ENCODE peak calls at places on chromosomes 11 and 22, in eight cellular contexts. J is AG04449, P is GM13976, X is Calu3, B is GM20000, F is mucosa of descending colon, W is AG09309, Z is GM10248. T is an unnamed sample.

GRCh38 chr22:46568102-46568809 is 30.8 kb upstream of the CELSR1 start:
- DNase-seq in J (no peak), P (no peak), X (no peak), B (no peak), F (no peak), W (no peak), Z (no peak), T (no peak)

GRCh38 chr11:62556872-62557631 is 10.4 kb upstream of the AHNAK start:
- DNase-seq in J (no peak), P (no peak), X (no peak), B (no peak), F (peak; percentile 60), W (no peak), Z (peak; percentile 36), T (no peak)

GRCh38 chr22:45612451-45612901 is 59.2 kb upstream of the ATXN10 start:
- DNase-seq in J (peak; percentile 38), P (no peak), X (no peak), B (no peak), F (no peak), W (peak; percentile 55), Z (no peak), T (no peak)

GRCh38 chr11:11451501-11452005 is 98.5 kb upstream of the CSNK2A3 start:
- DNase-seq in J (no peak), P (peak; percentile 64), X (peak; percentile 77), B (peak; percentile 70), F (no peak), W (no peak), Z (peak; percentile 71), T (no peak)

GRCh38 chr11:6362868-6363678 is 27.2 kb upstream of the SMPD1 start:
- DNase-seq in J (peak; percentile 33), P (peak; percentile 77), X (peak; percentile 81), B (peak; percentile 74), F (peak; percentile 84), W (peak; percentile 43), Z (peak; percentile 78), T (peak; percentile 85)

GRCh38 chr22:28977481-28977971 is 84.1 kb downstream of the C22orf31 start:
- DNase-seq in J (no peak), P (no peak), X (peak; percentile 43), B (no peak), F (no peak), W (no peak), Z (no peak), T (no peak)

GRCh38 chr11:13717331-13717730 is 48.9 kb downstream of the FAR1 start:
- DNase-seq in J (peak; percentile 40), P (no peak), X (no peak), B (no peak), F (no peak), W (peak; percentile 55), Z (no peak), T (no peak)

GRCh38 chr11:102407901-102408300 is 44.7 kb downstream of the TMEM123 start:
- DNase-seq in J (no peak), P (no peak), X (no peak), B (no peak), F (no peak), W (no peak), Z (no peak), T (no peak)

GRCh38 chr11:100805509-100806199 is 118.6 kb downstream of the ARHGAP42 start:
- DNase-seq in J (no peak), P (no peak), X (no peak), B (no peak), F (no peak), W (peak; percentile 34), Z (no peak), T (no peak)

GRCh38 chr11:117126223-117126965 is 17.7 kb upstream of the PAFAH1B2 start:
- DNase-seq in J (no peak), P (no peak), X (no peak), B (no peak), F (no peak), W (no peak), Z (no peak), T (no peak)

GRCh38 chr11:119389611-119390254 is 8.2 kb upstream of the USP2 start:
- DNase-seq in J (no peak), P (peak; percentile 40), X (no peak), B (no peak), F (peak; percentile 22), W (no peak), Z (peak; percentile 41), T (peak; percentile 59)

GRCh38 chr22:41976961-41977566 is 7.8 kb downstream of the SEPTIN3 start:
- DNase-seq in J (no peak), P (no peak), X (no peak), B (no peak), F (no peak), W (no peak), Z (no peak), T (no peak)

GRCh38 chr11:75491465-75491864 is 34.3 kb downstream of the GDPD5 start:
- DNase-seq in J (no peak), P (no peak), X (no peak), B (no peak), F (no peak), W (no peak), Z (no peak), T (no peak)

GRCh38 chr11:75487366-75487765 is 38.4 kb downstream of the GDPD5 start:
- DNase-seq in J (no peak), P (no peak), X (no peak), B (no peak), F (no peak), W (no peak), Z (no peak), T (no peak)

GRCh38 chr11:75492181-75492820 is 33.4 kb downstream of the GDPD5 start:
- DNase-seq in J (no peak), P (peak; percentile 69), X (peak; percentile 64), B (peak; percentile 54), F (no peak), W (no peak), Z (peak; percentile 64), T (peak; percentile 28)

GRCh38 chr11:75485742-75486141 is 40.0 kb downstream of the GDPD5 start:
- DNase-seq in J (no peak), P (no peak), X (no peak), B (no peak), F (no peak), W (no peak), Z (no peak), T (no peak)

DNA sequence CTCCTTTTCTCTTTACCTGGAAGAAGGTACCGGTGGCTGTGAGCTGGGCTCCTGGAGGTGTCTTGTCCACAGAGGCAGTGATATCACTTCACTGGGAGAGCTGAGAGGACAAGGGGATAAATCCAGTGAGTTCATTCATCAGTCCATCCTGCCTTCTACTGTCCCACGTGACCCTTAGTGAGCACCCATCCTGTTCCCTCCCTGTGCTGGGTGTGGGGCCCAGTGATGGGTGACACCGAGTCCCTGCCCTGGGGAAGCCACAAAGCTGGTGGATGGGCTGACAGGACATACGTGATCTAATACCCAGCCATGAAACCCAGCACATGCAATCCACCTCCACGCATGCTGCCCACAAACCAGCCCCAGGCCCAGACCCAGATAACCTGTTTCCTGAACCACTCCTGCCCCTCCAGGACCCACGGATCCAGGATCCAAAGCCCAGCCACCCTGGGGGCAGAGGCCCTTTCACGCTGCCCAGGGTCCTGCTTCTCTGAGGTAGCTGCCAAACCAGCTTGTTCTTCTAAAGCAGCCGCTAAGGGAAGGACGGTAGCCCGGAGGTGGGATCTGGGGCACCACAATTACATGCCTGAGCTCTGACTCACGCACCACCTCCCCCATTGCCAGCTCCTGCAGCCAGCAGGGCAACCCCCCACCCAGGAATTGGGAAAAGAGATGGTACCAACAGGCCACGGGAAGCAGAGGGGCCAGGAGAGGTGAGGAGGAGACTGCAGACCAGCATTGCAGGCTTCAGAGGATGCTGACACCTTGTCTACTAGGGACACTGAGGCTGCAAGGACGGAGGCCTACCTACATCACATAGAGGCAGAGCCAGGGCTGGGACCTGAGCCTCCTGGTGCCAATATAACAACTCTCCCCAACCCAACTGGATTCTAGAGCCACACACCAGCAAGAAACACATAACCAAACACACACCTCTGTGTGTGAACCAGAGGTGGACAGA is 35.2 kb downstream of the GDPD5 start:
- DNase-seq in J (no peak), P (no peak), X (peak; percentile 67), B (no peak), F (no peak), W (no peak), Z (no peak), T (no peak)
- TF ChIP-seq CTCF in J (no peak), P (no peak), X (no peak), B (no peak), F (no peak), W (no peak), Z (no peak), T (no peak)

GRCh38 chr11:76462317-76462716 is 17.5 kb downstream of the EMSY start:
- DNase-seq in J (no peak), P (no peak), X (no peak), B (no peak), F (no peak), W (no peak), Z (no peak), T (no peak)

GRCh38 chr11:76456571-76456970 is 11.8 kb downstream of the EMSY start:
- DNase-seq in J (no peak), P (no peak), X (no peak), B (no peak), F (no peak), W (no peak), Z (no peak), T (no peak)

GRCh38 chr11:76455931-76456330 is 11.1 kb downstream of the EMSY start:
- DNase-seq in J (no peak), P (no peak), X (no peak), B (no peak), F (no peak), W (no peak), Z (no peak), T (no peak)

GRCh38 chr11:76459846-76460245 is 15.0 kb downstream of the EMSY start:
- DNase-seq in J (no peak), P (no peak), X (no peak), B (no peak), F (no peak), W (no peak), Z (no peak), T (no peak)

GRCh38 chr11:76459299-76459698 is 14.5 kb downstream of the EMSY start:
- DNase-seq in J (no peak), P (no peak), X (no peak), B (no peak), F (no peak), W (no peak), Z (no peak), T (no peak)
- TF ChIP-seq CTCF in J (no peak), P (peak; percentile 11), X (no peak), B (no peak), F (no peak), W (peak; percentile 24), Z (peak; percentile 8), T (peak; percentile 69)

GRCh38 chr11:121389651-121390050 is 62.5 kb upstream of the SORL1 start:
- DNase-seq in J (no peak), P (no peak), X (no peak), B (no peak), F (no peak), W (no peak), Z (no peak), T (peak; percentile 26)
- TF ChIP-seq CTCF in J (no peak), P (no peak), X (no peak), B (no peak), F (no peak), W (no peak), Z (no peak), T (no peak)

GRCh38 chr22:35717572-35717971 is at the start of gene APOL5:
- DNase-seq in J (no peak), P (no peak), X (no peak), B (no peak), F (no peak), W (no peak), Z (no peak), T (no peak)

GRCh38 chr22:35721954-35722353 is 4.3 kb downstream of the APOL5 start:
- DNase-seq in J (no peak), P (no peak), X (no peak), B (no peak), F (no peak), W (no peak), Z (no peak), T (no peak)

GRCh38 chr22:35719212-35719869 is 1.7 kb downstream of the APOL5 start:
- DNase-seq in J (no peak), P (no peak), X (no peak), B (no peak), F (no peak), W (no peak), Z (no peak), T (no peak)
- TF ChIP-seq CTCF in J (no peak), P (no peak), X (peak; percentile 15), B (no peak), F (no peak), W (no peak), Z (no peak), T (no peak)